ENCODE peak calls at places on chromosome 17, in five cellular contexts. C is fibroblast of lung, G is Peyer's patch, T is heart right ventricle, O is right atrium auricular region. V is an unnamed sample. For H3K9me3, the result is how much of the 10 kb centered on the place peaks cover.

GRCh38 chr17:47275245-47275984 is 21.8 kb downstream of the ITGB3 start:
- DNase-seq in C (peak), G (peak), T (peak), O (peak), V (peak)

GRCh38 chr17:81039854-81040758 is 5.2 kb downstream of the BAIAP2 start:
- DNase-seq in C (peak), G (no peak), T (no peak), O (no peak), V (no peak)

GRCh38 chr17:32995416-32995815 is 3.8 kb downstream of the SPACA3 start:
- DNase-seq in C (no peak), G (no peak), T (no peak), O (no peak), V (no peak)

GRCh38 chr17:74340470-74341023 is 14.5 kb downstream of the KIF19 start:
- DNase-seq in C (no peak), G (no peak), T (no peak), O (no peak), V (no peak)

GRCh38 chr17:1490643-1491405 is 1.7 kb downstream of the MYO1C start:
- DNase-seq in C (peak), G (peak), T (peak), O (peak), V (peak)

GRCh38 chr17:79515646-79516604 is 94.9 kb downstream of the RBFOX3 start:
- DNase-seq in C (peak), G (no peak), T (no peak), O (no peak), V (peak)

GRCh38 chr17:69608808-69609494 is 194.5 kb downstream of the MAP2K6 start:
- DNase-seq in C (peak), G (no peak), T (peak), O (no peak), V (no peak)

GRCh38 chr17:64063088-64063487 is 42.7 kb upstream of the ICAM2 start:
- DNase-seq in C (no peak), G (no peak), T (no peak), O (no peak), V (no peak)

GRCh38 chr17:3963214-3964201 is 729 bp downstream of the ATP2A3 start:
- DNase-seq in C (no peak), G (peak), T (no peak), O (no peak), V (peak)

GRCh38 chr17:78965369-78965982 is 14.2 kb downstream of the LGALS3BP start:
- DNase-seq in C (no peak), G (no peak), T (no peak), O (no peak), V (no peak)

GRCh38 chr17:59304811-59305210 is 26.6 kb upstream of the YPEL2 start:
- DNase-seq in C (no peak), G (no peak), T (no peak), O (no peak), V (no peak)

GRCh38 chr17:27541326-27542023 is 85.2 kb downstream of the KSR1 start:
- DNase-seq in C (no peak), G (no peak), T (no peak), O (no peak), V (no peak)

GRCh38 chr17:933168-934083 is 46.1 kb downstream of the NXN start:
- DNase-seq in C (peak), G (no peak), T (no peak), O (no peak), V (peak)

GRCh38 chr17:36070427-36070826 is 6.4 kb downstream of the CCL18 start:
- DNase-seq in C (no peak), G (no peak), T (no peak), O (no peak), V (no peak)

GRCh38 chr17:54172654-54173316 is 350.1 kb downstream of the KIF2B start:
- DNase-seq in C (no peak), G (no peak), T (no peak), O (no peak), V (no peak)

GRCh38 chr17:74768069-74768762 is 7.9 kb downstream of the NAT9 start:
- DNase-seq in C (peak), G (peak), T (peak), O (peak), V (peak)

GRCh38 chr17:78997881-78998280 is 11.7 kb downstream of the CANT1 start:
- DNase-seq in C (no peak), G (peak), T (no peak), O (no peak), V (no peak)

GRCh38 chr17:57574040-57574513 is 171.0 kb downstream of the CCDC182 start:
- DNase-seq in C (peak), G (no peak), T (peak), O (peak), V (no peak)

GRCh38 chr17:63402808-63403207 is 43.3 kb downstream of the CYB561 start:
- DNase-seq in C (peak), G (no peak), T (no peak), O (no peak), V (no peak)

GRCh38 chr17:51319186-51319585 is 58.8 kb downstream of the UTP18 start:
- DNase-seq in C (no peak), G (no peak), T (no peak), O (no peak), V (no peak)
- H3K9me3 ChIP-seq in C (under half), G (under half), T (under half), O (under half), V (under half)

GRCh38 chr17:6940186-6940649 is 55.6 kb upstream of the ALOX12 start:
- DNase-seq in C (no peak), G (no peak), T (no peak), O (no peak), V (no peak)

GRCh38 chr17:6936370-6937028 is 59.4 kb upstream of the ALOX12 start:
- DNase-seq in C (peak), G (no peak), T (peak), O (no peak), V (no peak)

GRCh38 chr17:6941989-6942388 is 53.9 kb upstream of the ALOX12 start:
- DNase-seq in C (no peak), G (no peak), T (no peak), O (no peak), V (no peak)

GRCh38 chr17:6938637-6939036 is 57.2 kb upstream of the ALOX12 start:
- DNase-seq in C (no peak), G (no peak), T (no peak), O (no peak), V (no peak)
- H3K4me3 ChIP-seq in C (no peak), G (no peak), T (no peak), O (no peak), V (no peak)

DNA sequence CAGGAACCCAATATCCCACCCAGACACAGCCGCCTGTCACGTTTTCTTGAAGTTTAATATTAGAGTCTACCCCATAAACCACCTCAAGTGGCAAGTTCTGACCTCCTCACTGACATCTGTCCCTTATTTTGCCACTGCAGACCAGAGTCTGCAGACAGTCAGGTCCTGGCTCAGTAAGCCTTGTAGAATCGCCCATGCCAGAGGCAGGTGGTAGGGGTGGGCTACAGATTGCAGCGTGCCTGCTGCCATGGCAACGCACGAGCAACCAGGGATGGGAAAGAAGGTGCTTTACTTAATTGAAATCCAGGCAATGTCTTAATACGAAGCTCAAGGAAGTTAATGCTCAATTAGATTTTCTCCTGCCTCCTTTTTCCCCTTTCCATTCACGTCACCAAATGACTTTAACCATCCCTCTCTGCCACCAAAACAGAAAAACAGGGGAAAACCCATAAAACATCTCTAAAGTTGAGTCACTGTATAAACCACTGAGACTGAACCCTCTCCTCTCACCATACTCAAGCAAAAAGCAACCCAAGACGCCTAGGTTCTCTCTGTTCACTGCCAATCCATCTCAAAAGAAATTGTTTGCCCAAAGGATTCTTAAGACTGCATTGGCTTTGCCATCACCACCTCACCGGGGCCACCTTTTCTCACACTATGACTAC is 228.8 kb downstream of the SLC39A11 start:
- DNase-seq in C (no peak), G (no peak), T (no peak), O (no peak), V (no peak)
- H3K27ac ChIP-seq in C (no peak), G (no peak), T (no peak), O (no peak), V (no peak)

DNA sequence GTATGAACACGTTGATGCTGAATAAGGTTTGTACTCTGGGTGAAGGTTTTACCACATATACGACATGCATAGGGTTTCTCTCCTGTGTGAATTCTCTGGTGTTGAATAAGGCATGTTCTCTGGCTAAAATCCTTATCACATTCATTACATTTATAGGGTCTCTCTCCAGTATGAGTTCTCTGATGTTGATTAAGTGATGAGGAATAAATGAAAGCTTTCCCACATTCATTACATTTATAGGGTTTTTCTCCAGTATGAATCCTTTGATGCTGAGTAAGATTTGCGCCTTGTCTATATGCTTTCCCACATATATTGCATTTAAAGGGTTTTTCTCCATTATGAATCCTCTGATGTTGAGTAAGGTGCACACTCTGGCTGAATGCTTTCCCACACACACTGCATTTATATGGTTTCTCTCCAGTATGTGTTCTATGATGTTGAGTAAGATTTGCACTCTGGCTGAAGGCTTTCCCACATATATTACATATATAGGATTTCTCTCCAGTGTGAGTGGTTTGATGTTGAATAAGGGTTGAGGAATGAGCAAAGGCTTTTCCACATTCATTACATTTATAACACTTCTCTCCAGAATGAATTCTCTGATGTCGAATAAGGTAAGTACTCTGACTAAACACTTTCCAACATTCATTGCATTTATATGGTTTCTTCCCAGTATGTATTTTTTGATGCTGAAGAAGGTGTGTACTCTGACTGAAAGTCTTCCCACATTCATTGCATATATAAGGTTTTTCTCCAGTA is 16.9 kb downstream of the ZNF287 start:
- DNase-seq in C (no peak), G (no peak), T (no peak), O (no peak), V (no peak)
- H3K9me3 ChIP-seq in C (under half), G (under half), T (under half), O (half or more), V (half or more)

GRCh38 chr17:9240659-9241370 is 219.5 kb downstream of the NTN1 start:
- DNase-seq in C (peak), G (peak), T (peak), O (peak), V (peak)
- H3K4me3 ChIP-seq in C (no peak), G (peak), T (peak), O (peak), V (peak)

DNA sequence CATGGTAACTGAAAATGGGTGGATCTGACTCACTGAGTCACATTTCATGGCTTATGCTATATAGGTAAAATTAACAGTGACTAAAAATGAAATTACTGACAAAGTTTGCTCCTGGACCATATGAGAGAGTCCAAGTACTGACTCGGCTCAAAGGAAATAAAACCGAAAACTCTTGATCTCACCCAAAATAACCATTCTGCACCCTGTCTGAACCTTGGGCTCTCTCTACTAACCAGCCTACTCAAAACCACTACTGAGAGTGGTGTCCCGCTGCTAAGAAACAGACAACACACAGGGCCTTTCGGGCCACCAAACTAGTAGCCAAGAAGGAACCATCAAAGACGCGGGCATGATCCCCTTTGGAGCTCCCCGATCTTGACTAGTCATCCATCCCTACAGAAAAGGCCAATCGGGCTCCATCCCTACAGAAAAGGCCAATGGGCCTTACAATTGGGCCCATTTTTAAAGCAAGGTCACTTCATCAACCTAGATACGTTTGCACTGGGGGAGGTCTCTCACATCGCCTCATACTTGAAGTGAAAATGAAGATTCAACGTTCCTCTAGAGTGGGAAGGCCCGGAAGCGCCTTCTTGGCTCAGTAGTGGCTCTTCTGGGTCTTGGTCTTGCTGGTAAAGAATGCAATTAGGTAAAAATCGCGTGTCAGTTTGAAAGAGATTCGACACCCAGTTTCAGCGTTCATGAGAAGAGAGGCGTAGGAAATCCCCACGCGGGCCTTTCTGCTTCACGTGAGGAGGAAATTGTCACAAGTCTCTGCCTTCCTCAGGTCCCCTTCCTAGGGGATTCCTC is 715 bp upstream of the ZPBP2 start:
- DNase-seq in C (no peak), G (no peak), T (no peak), O (no peak), V (no peak)
- H3K27ac ChIP-seq in C (no peak), G (peak), T (no peak), O (no peak), V (no peak)

GRCh38 chr17:52470553-52470952 is 312.0 kb upstream of the CA10 start:
- DNase-seq in C (no peak), G (no peak), T (no peak), O (no peak), V (no peak)
- H3K9me3 ChIP-seq in C (under half), G (under half), T (under half), O (under half), V (under half)

GRCh38 chr17:45228121-45228941 is 6.6 kb downstream of the FMNL1 start:
- DNase-seq in C (no peak), G (no peak), T (no peak), O (no peak), V (no peak)
- H3K4me3 ChIP-seq in C (no peak), G (peak), T (peak), O (no peak), V (peak)